ENCODE peak calls at places on chromosomes 1 and 21, in ten cellular contexts. G is HepG2, E is RWPE2, R is A549, Z is hepatocyte, V is left ventricle myocardium inferior, N is cardiac muscle cell, P is lower lobe of right lung, O is AG10803, Y is bronchial epithelial cell. C is an unnamed sample.

GRCh38 chr1:154697710-154698109 is 89.7 kb upstream of the ADAR start:
- DNase-seq in O (no peak), P (no peak), E (no peak), Z (no peak), G (no peak), Y (peak), R (no peak), V (no peak), N (no peak), C (no peak)

GRCh38 chr1:12551584-12551983 is 66.4 kb downstream of the DHRS3 start:
- DNase-seq in R (no peak), Y (no peak), Z (no peak), P (peak), V (no peak), E (no peak), O (no peak), G (no peak), N (no peak), C (no peak)

GRCh38 chr1:3618904-3619671 is 5.7 kb upstream of the TPRG1L start:
- DNase-seq in Y (peak), Z (peak), O (peak), G (peak), E (no peak), P (peak), N (peak), R (peak), V (peak), C (peak)

GRCh38 chr1:89607888-89608626 is 24.9 kb upstream of the LRRC8C start:
- DNase-seq in R (no peak), E (no peak), G (no peak), N (peak), Z (no peak), Y (peak), V (peak), O (no peak), P (no peak), C (no peak)

GRCh38 chr21:45351526-45352275 is 53.3 kb upstream of the COL18A1 start:
- DNase-seq in R (no peak), O (no peak), V (no peak), Y (no peak), Z (no peak), G (no peak), E (no peak), P (peak), N (no peak), C (no peak)

GRCh38 chr21:26140185-26140584 is 30.4 kb downstream of the APP start:
- DNase-seq in O (peak), P (no peak), E (no peak), R (peak), G (peak), Y (peak), Z (peak), N (peak), V (peak), C (no peak)

GRCh38 chr1:179229214-179230140 is at the start of gene ABL2:
- DNase-seq in N (peak), V (peak), Y (no peak), G (peak), P (peak), R (peak), E (no peak), O (peak), Z (peak), C (peak)

GRCh38 chr1:178953538-178954207 is 72.0 kb upstream of the FAM20B start:
- DNase-seq in O (no peak), N (no peak), Z (no peak), P (no peak), G (no peak), R (no peak), V (no peak), Y (no peak), E (no peak), C (no peak)

GRCh38 chr1:30169269-30169668 is 554.1 kb downstream of the MATN1 start:
- DNase-seq in N (no peak), R (no peak), O (no peak), E (no peak), G (no peak), Y (no peak), V (no peak), Z (no peak), P (no peak), C (no peak)

GRCh38 chr1:160665330-160666078 is 18.7 kb upstream of the SLAMF1 start:
- DNase-seq in Y (no peak), R (no peak), Z (no peak), V (peak), G (no peak), P (peak), O (no peak), E (no peak), N (peak), C (peak)

GRCh38 chr1:92476071-92476607 is 10.6 kb downstream of the GFI1 start:
- DNase-seq in V (no peak), P (no peak), G (no peak), E (no peak), Z (no peak), N (no peak), R (no peak), Y (no peak), O (no peak), C (no peak)

GRCh38 chr1:20192871-20193411 is 6.6 kb upstream of the PLA2G2C start:
- DNase-seq in N (no peak), O (no peak), P (no peak), G (no peak), V (no peak), R (no peak), Y (no peak), Z (no peak), E (no peak), C (no peak)

GRCh38 chr1:6783221-6783620 is 2.0 kb upstream of the CAMTA1 start:
- DNase-seq in V (no peak), E (no peak), N (no peak), P (no peak), Y (no peak), Z (no peak), G (no peak), R (no peak), O (no peak), C (no peak)
- H3K4me3 ChIP-seq in V (peak), E (peak), N (peak), P (peak), Y (no peak), Z (no peak), G (peak), R (no peak), O (peak), C (no peak)

DNA sequence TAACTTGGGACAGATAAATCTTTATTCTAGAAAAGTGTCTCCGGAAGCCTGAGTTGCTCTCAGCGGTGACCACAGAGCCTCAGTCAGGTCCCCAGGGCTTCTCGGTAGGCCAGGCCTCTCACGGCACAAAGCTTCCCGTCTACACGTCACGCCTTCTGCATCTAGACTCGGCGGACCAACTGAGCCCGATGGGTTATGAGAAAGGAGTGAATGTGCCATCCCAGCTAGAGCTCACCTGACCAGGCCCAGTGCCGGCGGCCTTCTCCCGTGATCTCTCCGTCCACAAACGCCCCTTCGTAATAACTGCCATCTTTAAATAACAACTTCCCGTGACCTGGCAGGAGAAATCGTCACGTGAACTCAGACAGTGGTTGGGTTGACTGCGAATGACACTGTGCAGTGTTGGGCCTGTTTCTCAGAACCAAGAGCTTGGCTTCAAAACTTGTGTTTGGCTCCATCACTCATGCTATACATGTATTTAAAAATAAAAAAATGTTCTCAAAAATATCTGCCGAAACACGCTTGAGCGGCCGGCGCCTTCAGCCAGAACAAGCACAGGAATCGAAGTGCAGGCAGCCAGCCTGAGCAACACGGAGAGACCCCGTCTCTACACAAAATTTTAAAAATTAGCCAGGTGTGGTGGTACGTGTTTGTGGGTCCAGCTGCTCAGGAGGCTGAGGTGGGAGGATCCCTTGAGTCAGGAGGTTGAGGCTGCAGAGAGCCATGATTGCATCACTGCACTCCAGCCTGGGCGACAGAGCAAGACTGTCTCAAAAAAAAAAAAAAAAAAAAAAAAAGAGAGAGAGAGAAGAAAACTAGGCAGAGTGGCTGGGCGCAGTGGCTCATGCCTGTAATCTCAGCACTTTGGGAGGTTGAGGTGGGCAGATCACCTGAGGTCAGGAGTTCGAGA is 3.1 kb downstream of the MORN1 start:
- DNase-seq in R (no peak), V (peak), P (peak), E (peak), N (no peak), Y (no peak), Z (no peak), G (no peak), O (no peak), C (no peak)
- H3K4me3 ChIP-seq in R (no peak), V (no peak), P (no peak), E (no peak), N (no peak), Y (no peak), Z (no peak), G (no peak), O (no peak), C (no peak)

DNA sequence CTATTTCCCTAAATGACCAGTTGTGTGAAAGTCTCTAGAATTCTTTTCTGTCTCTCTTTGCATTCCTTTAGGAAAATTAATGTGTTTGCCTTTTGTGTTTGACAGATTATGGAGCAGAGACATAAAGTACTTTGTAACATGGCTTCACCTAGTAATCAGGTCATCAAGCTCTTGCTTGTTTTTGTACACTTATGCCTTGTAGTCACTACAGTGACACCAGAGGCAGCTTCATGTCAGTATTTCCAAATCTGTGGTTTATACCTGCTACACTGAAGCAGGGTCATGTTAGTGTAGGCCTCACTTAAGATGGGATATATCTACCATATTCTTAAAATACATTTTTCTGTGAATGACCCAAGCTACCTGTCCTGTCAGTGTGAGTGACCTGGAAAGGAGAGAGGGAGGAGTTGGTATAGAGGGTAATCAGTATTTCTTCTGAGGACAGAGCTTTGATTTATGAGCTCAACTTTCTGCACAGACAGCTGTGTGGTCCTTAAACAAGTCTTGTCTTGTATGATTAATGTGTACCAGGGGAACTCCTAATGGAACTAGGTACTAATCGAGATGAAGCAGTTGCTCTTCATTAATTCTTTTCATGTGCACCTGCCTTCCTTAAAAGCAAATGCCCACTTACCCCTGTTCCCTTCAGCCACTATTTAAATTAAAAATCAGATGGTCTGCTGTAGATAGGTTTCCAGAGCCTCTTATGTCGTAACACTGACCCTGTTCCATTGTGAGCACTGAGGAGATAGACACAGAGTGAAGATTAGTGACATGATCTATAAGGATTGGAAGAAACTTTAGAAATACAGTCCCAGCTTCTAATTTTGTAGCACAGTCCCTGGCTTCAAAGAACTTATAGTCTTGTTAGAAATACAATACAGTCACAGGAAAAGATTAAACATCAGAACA is 45.7 kb downstream of the MACO1 start:
- DNase-seq in Y (peak), V (no peak), R (no peak), G (no peak), N (no peak), Z (no peak), P (no peak), O (no peak), E (no peak), C (no peak)
- H3K4me3 ChIP-seq in Y (no peak), V (no peak), R (no peak), G (no peak), N (no peak), Z (no peak), P (no peak), O (no peak), E (no peak), C (no peak)

DNA sequence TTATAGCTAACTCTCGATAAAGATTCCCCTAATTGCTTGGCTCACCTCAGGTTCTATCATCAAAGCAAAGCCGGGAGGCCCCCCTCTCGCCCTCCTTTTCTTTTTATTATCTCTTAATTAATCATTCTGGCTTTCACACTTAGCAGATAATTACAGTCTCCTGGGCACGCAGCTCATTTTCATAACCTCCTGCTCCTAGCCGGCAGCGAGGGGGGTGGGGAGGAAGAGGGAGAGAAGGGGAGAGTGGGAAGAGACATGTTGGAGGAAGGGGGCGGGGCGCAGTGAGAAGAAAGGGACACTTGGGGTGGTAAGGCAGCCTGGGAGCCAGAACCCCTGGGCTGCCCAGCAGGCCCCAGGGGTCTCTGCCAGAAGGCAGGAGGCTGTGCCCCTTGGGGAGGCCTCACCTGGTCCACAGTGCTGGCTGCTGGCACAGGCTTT is 14.5 kb downstream of the KIRREL1 start:
- DNase-seq in Y (no peak), O (no peak), P (no peak), R (no peak), G (no peak), V (no peak), N (no peak), E (no peak), Z (no peak), C (no peak)
- H3K4me3 ChIP-seq in Y (no peak), O (peak), P (no peak), R (no peak), G (no peak), V (peak), N (no peak), E (no peak), Z (no peak), C (no peak)

DNA sequence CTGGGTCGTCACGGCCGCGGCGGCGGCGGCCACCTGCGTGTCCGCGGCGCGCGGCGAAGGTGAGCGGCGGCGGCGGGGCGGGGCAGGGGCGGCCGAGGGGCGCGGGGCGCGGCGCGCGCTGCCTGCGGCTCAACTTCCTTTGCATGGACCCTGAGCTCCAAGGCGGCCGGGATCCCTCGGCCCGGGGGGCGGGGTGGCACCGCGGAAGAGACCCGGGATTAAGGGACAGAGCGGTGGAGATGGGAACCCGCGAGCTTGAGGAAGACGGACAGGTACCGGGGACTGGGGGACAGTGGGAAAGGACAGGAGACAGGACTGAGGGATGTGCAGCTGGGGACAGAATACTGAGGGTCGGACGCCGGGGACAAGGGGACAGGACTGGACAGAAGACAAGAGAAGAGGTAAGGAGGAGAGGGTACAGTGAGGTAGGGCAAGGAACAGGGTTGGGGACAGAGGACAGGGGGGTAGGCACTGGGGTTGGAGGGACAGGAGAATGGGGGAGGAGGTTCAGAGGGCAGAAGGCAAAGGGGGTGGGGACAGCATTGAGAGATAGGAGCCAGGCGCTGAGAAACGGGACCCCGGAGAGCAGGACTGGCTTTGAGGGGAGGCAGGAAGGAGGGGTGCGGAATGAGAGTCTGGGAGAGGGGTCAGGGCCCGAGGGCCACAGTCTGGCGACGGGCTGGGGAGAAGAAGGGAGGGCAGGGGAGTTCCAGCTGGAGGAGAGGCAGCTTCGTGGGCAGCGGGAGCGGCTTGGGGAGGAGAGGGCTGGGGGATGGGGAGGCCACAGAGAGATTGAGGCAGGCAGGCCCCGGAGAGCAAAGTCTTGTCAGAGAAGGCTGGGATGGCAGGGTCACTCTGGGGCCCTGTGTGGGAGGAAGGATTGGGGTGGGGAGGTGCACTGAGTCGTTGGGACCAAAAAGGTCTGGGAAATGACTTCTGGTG is 653 bp downstream of the EPHA8 start:
- DNase-seq in R (no peak), N (no peak), Z (no peak), V (no peak), Y (no peak), E (no peak), O (no peak), P (no peak), G (no peak), C (no peak)
- H3K4me3 ChIP-seq in R (peak), N (peak), Z (no peak), V (no peak), Y (no peak), E (no peak), O (no peak), P (no peak), G (no peak), C (no peak)

GRCh38 chr1:207958376-207959139 is 47.6 kb upstream of the CD34 start:
- DNase-seq in N (no peak), Y (no peak), R (no peak), V (no peak), P (no peak), G (no peak), E (no peak), O (no peak), Z (no peak), C (no peak)
- H3K4me3 ChIP-seq in N (peak), Y (peak), R (no peak), V (peak), P (peak), G (no peak), E (peak), O (peak), Z (peak), C (no peak)

DNA sequence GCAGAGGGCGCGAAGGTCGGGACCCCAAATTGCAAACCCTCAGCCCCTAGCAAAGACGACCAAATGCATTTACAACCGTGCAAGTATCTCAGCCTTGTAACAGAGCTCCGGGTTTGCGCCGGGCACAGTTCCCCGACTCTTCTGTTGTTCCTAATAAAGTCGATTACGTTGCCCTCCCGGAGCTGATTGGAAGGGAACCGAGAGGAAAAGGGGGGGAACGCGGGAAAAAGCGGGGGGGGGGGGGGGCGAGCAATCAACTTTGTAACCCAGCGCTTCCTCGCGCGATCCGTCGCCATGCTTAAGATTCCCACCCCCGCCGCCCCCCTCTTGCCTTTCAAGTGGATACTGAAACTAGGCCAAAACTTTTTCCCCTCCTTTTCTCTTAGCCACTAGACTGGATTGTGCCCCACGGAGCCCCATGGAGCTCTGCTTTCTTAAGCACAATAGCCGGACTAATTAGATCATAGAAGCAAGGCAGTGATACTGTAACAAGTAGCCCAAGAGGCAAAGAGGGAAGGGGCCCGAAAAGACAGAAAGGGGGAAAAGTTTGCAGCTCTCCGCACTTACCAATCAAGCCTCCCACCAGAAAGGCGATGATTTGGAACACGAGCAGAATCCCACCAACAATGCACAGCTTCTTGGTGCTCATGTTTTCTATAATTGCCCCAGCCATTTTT is 558 bp downstream of the WLS start:
- DNase-seq in Z (peak), Y (no peak), O (peak), V (peak), R (peak), G (no peak), E (peak), N (peak), P (peak), C (no peak)
- H3K4me3 ChIP-seq in Z (peak), Y (peak), O (peak), V (peak), R (peak), G (no peak), E (peak), N (peak), P (peak), C (no peak)

C was measured in GM12865.